ENCODE peak calls at places on chromosome 1, in eight cellular contexts. One of them, this sample, is unnamed. For H3K4me1 and H3K27me3, the result is how much of the 10 kb centered on the place peaks cover.

GRCh38 chr1:98046031-98046641 is 125.3 kb upstream of the DPYD start:
- DNase-seq in ovary: no peak
- DNase-seq in IMR-90: peak
- DNase-seq in H9: peak
- DNase-seq in spleen: peak
- DNase-seq in CD8-positive, alpha-beta T cell: no peak
- DNase-seq in prostate gland: no peak
- DNase-seq in body of pancreas: no peak
- DNase-seq in this sample: no peak

GRCh38 chr1:22518379-22518778 is 44.9 kb upstream of the EPHA8 start:
- DNase-seq in H9: no peak
- DNase-seq in spleen: no peak
- DNase-seq in IMR-90: peak
- DNase-seq in ovary: no peak
- DNase-seq in prostate gland: no peak
- DNase-seq in CD8-positive, alpha-beta T cell: no peak
- DNase-seq in body of pancreas: no peak
- DNase-seq in this sample: no peak

GRCh38 chr1:70779571-70779970 is 268.0 kb downstream of the PTGER3 start:
- DNase-seq in IMR-90: peak
- DNase-seq in ovary: no peak
- DNase-seq in H9: no peak
- DNase-seq in spleen: no peak
- DNase-seq in CD8-positive, alpha-beta T cell: no peak
- DNase-seq in body of pancreas: no peak
- DNase-seq in prostate gland: no peak
- DNase-seq in this sample: no peak

GRCh38 chr1:201282216-201282615 is 1.1 kb upstream of the PKP1 start:
- DNase-seq in CD8-positive, alpha-beta T cell: no peak
- DNase-seq in prostate gland: no peak
- DNase-seq in IMR-90: no peak
- DNase-seq in H9: no peak
- DNase-seq in ovary: no peak
- DNase-seq in body of pancreas: no peak
- DNase-seq in spleen: peak
- DNase-seq in this sample: no peak

GRCh38 chr1:43238104-43238503 is 31.7 kb upstream of the TMEM125 start:
- DNase-seq in prostate gland: peak
- DNase-seq in CD8-positive, alpha-beta T cell: no peak
- DNase-seq in H9: peak
- DNase-seq in ovary: peak
- DNase-seq in IMR-90: peak
- DNase-seq in spleen: no peak
- DNase-seq in body of pancreas: peak
- DNase-seq in this sample: peak

GRCh38 chr1:203142684-203143408 is 15.3 kb downstream of the ADORA1 start:
- DNase-seq in IMR-90: no peak
- DNase-seq in spleen: no peak
- DNase-seq in body of pancreas: no peak
- DNase-seq in CD8-positive, alpha-beta T cell: no peak
- DNase-seq in prostate gland: no peak
- DNase-seq in ovary: no peak
- DNase-seq in H9: no peak
- DNase-seq in this sample: no peak

GRCh38 chr1:32394890-32395415 is 712 bp upstream of the BSDC1 start:
- DNase-seq in spleen: no peak
- DNase-seq in H9: no peak
- DNase-seq in prostate gland: no peak
- DNase-seq in body of pancreas: no peak
- DNase-seq in IMR-90: peak
- DNase-seq in CD8-positive, alpha-beta T cell: no peak
- DNase-seq in ovary: no peak
- DNase-seq in this sample: no peak

GRCh38 chr1:78274814-78275213 is 216.0 kb upstream of the PTGFR start:
- DNase-seq in spleen: no peak
- DNase-seq in prostate gland: no peak
- DNase-seq in body of pancreas: no peak
- DNase-seq in CD8-positive, alpha-beta T cell: no peak
- DNase-seq in H9: no peak
- DNase-seq in IMR-90: peak
- DNase-seq in ovary: no peak
- DNase-seq in this sample: no peak

GRCh38 chr1:168488153-168488552 is 55.6 kb downstream of the XCL2 start:
- DNase-seq in spleen: no peak
- DNase-seq in H9: no peak
- DNase-seq in prostate gland: no peak
- DNase-seq in CD8-positive, alpha-beta T cell: no peak
- DNase-seq in body of pancreas: peak
- DNase-seq in ovary: peak
- DNase-seq in IMR-90: peak
- DNase-seq in this sample: no peak

GRCh38 chr1:156664046-156664948 is 12.9 kb downstream of the NES start:
- DNase-seq in IMR-90: peak
- DNase-seq in prostate gland: no peak
- DNase-seq in H9: peak
- DNase-seq in ovary: no peak
- DNase-seq in spleen: no peak
- DNase-seq in CD8-positive, alpha-beta T cell: no peak
- DNase-seq in body of pancreas: no peak
- DNase-seq in this sample: no peak

GRCh38 chr1:19122668-19123067 is 87.4 kb downstream of the UBR4 start:
- DNase-seq in spleen: no peak
- DNase-seq in body of pancreas: no peak
- DNase-seq in ovary: no peak
- DNase-seq in CD8-positive, alpha-beta T cell: no peak
- DNase-seq in H9: no peak
- DNase-seq in prostate gland: no peak
- DNase-seq in IMR-90: peak
- DNase-seq in this sample: no peak

GRCh38 chr1:2213576-2214505 is 14.3 kb upstream of the SKI start:
- DNase-seq in H9: no peak
- DNase-seq in ovary: peak
- DNase-seq in prostate gland: peak
- DNase-seq in CD8-positive, alpha-beta T cell: no peak
- DNase-seq in spleen: peak
- DNase-seq in IMR-90: peak
- DNase-seq in body of pancreas: peak
- DNase-seq in this sample: no peak

GRCh38 chr1:53834776-53835175 is 3.3 kb downstream of the NDC1 start:
- DNase-seq in CD8-positive, alpha-beta T cell: no peak
- DNase-seq in body of pancreas: no peak
- DNase-seq in spleen: no peak
- DNase-seq in IMR-90: no peak
- DNase-seq in ovary: no peak
- DNase-seq in H9: no peak
- DNase-seq in prostate gland: no peak
- DNase-seq in this sample: no peak

GRCh38 chr1:33972676-33973395 is 109.0 kb downstream of the HMGB4 start:
- DNase-seq in ovary: no peak
- DNase-seq in H9: no peak
- DNase-seq in spleen: no peak
- DNase-seq in IMR-90: peak
- DNase-seq in body of pancreas: no peak
- DNase-seq in prostate gland: peak
- DNase-seq in CD8-positive, alpha-beta T cell: no peak
- DNase-seq in this sample: no peak

GRCh38 chr1:45542591-45542990 is 8.0 kb upstream of the AKR1A1 start:
- DNase-seq in body of pancreas: peak
- DNase-seq in H9: no peak
- DNase-seq in IMR-90: no peak
- DNase-seq in prostate gland: no peak
- DNase-seq in spleen: no peak
- DNase-seq in CD8-positive, alpha-beta T cell: no peak
- DNase-seq in ovary: no peak
- DNase-seq in this sample: peak

DNA sequence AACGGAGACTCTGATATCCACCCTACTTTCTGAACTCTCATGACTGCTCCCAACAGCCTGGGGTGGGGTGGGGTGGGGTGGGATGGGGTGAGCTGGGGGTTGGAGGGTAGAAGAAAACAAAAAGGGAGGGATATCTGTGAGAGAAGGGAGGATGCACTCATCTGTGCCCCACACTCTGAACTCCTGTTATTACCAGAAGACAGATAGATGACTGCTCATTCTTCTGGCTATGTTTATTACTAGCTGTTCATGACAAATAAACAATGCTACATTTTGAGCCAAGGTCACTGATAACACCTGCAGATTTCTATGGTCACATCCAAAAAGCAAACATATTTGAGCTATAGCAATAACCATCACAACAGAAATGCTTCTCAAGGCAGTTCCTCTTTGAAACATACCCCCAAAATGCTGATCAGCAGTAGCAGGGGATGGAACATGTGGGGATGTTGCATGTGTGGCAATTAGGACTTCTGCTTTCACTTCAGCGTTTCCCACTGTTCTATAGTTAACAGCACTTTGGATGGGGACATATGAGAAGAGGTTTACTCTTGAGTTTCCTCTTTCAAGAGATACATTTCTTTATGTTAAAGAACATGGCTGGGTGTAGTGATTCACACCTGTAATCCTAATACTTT is 43.3 kb downstream of the GPR3 start:
- DNase-seq in body of pancreas: no peak
- DNase-seq in prostate gland: no peak
- DNase-seq in CD8-positive, alpha-beta T cell: no peak
- DNase-seq in ovary: no peak
- DNase-seq in IMR-90: no peak
- DNase-seq in spleen: no peak
- DNase-seq in H9: no peak
- DNase-seq in this sample: no peak
- H3K4me1 ChIP-seq in body of pancreas: half or more
- H3K4me1 ChIP-seq in prostate gland: under half
- H3K4me1 ChIP-seq in CD8-positive, alpha-beta T cell: half or more
- H3K4me1 ChIP-seq in ovary: under half
- H3K4me1 ChIP-seq in IMR-90: under half
- H3K4me1 ChIP-seq in spleen: half or more
- H3K4me1 ChIP-seq in H9: under half
- H3K4me1 ChIP-seq in this sample: under half

GRCh38 chr1:209250970-209251636 is 332.4 kb upstream of the CAMK1G start:
- DNase-seq in body of pancreas: no peak
- DNase-seq in CD8-positive, alpha-beta T cell: no peak
- DNase-seq in H9: no peak
- DNase-seq in ovary: no peak
- DNase-seq in prostate gland: no peak
- DNase-seq in IMR-90: no peak
- DNase-seq in spleen: no peak
- DNase-seq in this sample: no peak
- TF ChIP-seq CTCF in body of pancreas: no peak
- TF ChIP-seq CTCF in CD8-positive, alpha-beta T cell: no peak
- TF ChIP-seq CTCF in H9: no peak
- TF ChIP-seq CTCF in ovary: no peak
- TF ChIP-seq CTCF in prostate gland: peak
- TF ChIP-seq CTCF in IMR-90: no peak
- TF ChIP-seq CTCF in spleen: no peak
- TF ChIP-seq CTCF in this sample: no peak

DNA sequence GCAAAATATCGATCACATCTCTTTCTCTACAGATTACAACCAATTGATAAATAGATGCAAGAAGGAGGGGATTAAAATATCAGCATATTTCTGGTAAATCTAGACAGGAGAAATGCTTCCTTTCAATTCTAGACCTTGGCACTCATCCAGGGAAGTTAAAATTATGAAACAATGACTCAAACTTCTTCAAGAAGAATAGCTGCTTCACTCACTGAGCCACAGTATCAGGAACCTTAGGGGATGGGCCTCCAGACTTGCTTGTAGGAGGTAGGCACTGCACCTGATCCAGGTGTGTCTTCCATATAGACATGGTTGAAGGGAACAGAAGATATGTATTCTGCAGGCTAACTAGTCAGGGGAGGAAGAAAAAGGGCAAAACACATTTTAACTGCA is 9.8 kb downstream of the SLAMF7 start:
- DNase-seq in H9: no peak
- DNase-seq in ovary: no peak
- DNase-seq in spleen: no peak
- DNase-seq in IMR-90: no peak
- DNase-seq in CD8-positive, alpha-beta T cell: no peak
- DNase-seq in body of pancreas: no peak
- DNase-seq in prostate gland: no peak
- DNase-seq in this sample: no peak
- H3K27me3 ChIP-seq in H9: under half
- H3K27me3 ChIP-seq in ovary: under half
- H3K27me3 ChIP-seq in spleen: under half
- H3K27me3 ChIP-seq in IMR-90: under half
- H3K27me3 ChIP-seq in CD8-positive, alpha-beta T cell: under half
- H3K27me3 ChIP-seq in body of pancreas: under half
- H3K27me3 ChIP-seq in prostate gland: under half
- H3K27me3 ChIP-seq in this sample: under half

DNA sequence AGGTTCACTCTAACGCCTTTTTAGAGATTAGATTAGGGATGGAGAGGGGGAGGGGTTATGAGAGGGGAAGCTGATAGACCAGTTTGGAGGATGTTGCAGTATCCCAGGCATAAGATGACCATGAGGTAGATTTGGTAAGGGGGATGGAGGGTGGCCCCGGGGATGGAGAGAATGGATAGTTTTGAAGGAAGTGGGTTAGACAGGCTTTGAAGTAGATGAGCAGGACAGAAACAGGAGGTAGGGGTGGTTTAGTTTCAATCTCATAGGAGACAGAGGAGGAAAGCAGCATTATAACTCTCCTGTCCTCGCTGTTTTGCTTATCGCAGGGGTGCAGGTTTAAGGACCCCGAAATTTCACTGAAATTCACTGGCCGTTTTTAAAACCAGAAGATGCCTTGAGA is 11.8 kb downstream of the UBIAD1 start:
- DNase-seq in IMR-90: no peak
- DNase-seq in CD8-positive, alpha-beta T cell: no peak
- DNase-seq in H9: no peak
- DNase-seq in ovary: no peak
- DNase-seq in body of pancreas: no peak
- DNase-seq in spleen: no peak
- DNase-seq in prostate gland: no peak
- DNase-seq in this sample: no peak
- H3K4me1 ChIP-seq in IMR-90: under half
- H3K4me1 ChIP-seq in CD8-positive, alpha-beta T cell: half or more
- H3K4me1 ChIP-seq in H9: under half
- H3K4me1 ChIP-seq in ovary: under half
- H3K4me1 ChIP-seq in body of pancreas: under half
- H3K4me1 ChIP-seq in spleen: under half
- H3K4me1 ChIP-seq in prostate gland: under half
- H3K4me1 ChIP-seq in this sample: under half

GRCh38 chr1:92301021-92301420 is 2.2 kb downstream of the RPAP2 start:
- DNase-seq in body of pancreas: no peak
- DNase-seq in prostate gland: no peak
- DNase-seq in spleen: no peak
- DNase-seq in CD8-positive, alpha-beta T cell: no peak
- DNase-seq in ovary: no peak
- DNase-seq in IMR-90: no peak
- DNase-seq in H9: no peak
- DNase-seq in this sample: no peak

GRCh38 chr1:92298213-92298572 is 594 bp downstream of the GLMN start:
- DNase-seq in ovary: no peak
- DNase-seq in body of pancreas: no peak
- DNase-seq in H9: no peak
- DNase-seq in CD8-positive, alpha-beta T cell: no peak
- DNase-seq in prostate gland: no peak
- DNase-seq in spleen: no peak
- DNase-seq in IMR-90: no peak
- DNase-seq in this sample: no peak

GRCh38 chr1:92299477-92300125 is 742 bp downstream of the RPAP2 start:
- DNase-seq in IMR-90: no peak
- DNase-seq in spleen: no peak
- DNase-seq in CD8-positive, alpha-beta T cell: no peak
- DNase-seq in prostate gland: no peak
- DNase-seq in H9: no peak
- DNase-seq in ovary: no peak
- DNase-seq in body of pancreas: no peak
- DNase-seq in this sample: no peak

GRCh38 chr1:92298573-92299476 is at the start of the genes GLMN and RPAP2:
- DNase-seq in spleen: peak
- DNase-seq in IMR-90: peak
- DNase-seq in body of pancreas: peak
- DNase-seq in H9: peak
- DNase-seq in CD8-positive, alpha-beta T cell: peak
- DNase-seq in prostate gland: peak
- DNase-seq in ovary: peak
- DNase-seq in this sample: peak
- TF ChIP-seq CTCF in spleen: no peak
- TF ChIP-seq CTCF in IMR-90: peak
- TF ChIP-seq CTCF in body of pancreas: peak
- TF ChIP-seq CTCF in H9: peak
- TF ChIP-seq CTCF in CD8-positive, alpha-beta T cell: no peak
- TF ChIP-seq CTCF in prostate gland: no peak
- TF ChIP-seq CTCF in ovary: no peak
- TF ChIP-seq CTCF in this sample: no peak